ENCODE peak calls at places on chromosome 5, in four cellular contexts. Y is IMR-90, L is H1, W is mesendoderm. A is an unnamed sample.

GRCh38 chr5:132813599-132814440 is 718 bp downstream of the SOWAHA start:
- DNase-seq in Y (no peak), L (peak), W (peak), A (peak)

GRCh38 chr5:124744170-124744911 is 2.1 kb downstream of the ZNF608 start:
- DNase-seq in Y (peak), L (peak), W (peak), A (no peak)

GRCh38 chr5:112551437-112552018 is 132.5 kb upstream of the EPB41L4A start:
- DNase-seq in Y (peak), L (no peak), W (peak), A (no peak)

GRCh38 chr5:77993799-77994318 is 217.7 kb upstream of the TBCA start:
- DNase-seq in Y (no peak), L (no peak), W (no peak), A (no peak)

GRCh38 chr5:149133795-149134777 is 7.2 kb upstream of the ABLIM3 start:
- DNase-seq in Y (peak), L (no peak), W (no peak), A (no peak)

GRCh38 chr5:120304653-120305052 is 159.4 kb upstream of the PRR16 start:
- DNase-seq in Y (peak), L (no peak), W (no peak), A (no peak)

GRCh38 chr5:143557061-143557818 is 153.8 kb upstream of the NR3C1 start:
- DNase-seq in Y (peak), L (no peak), W (no peak), A (no peak)

GRCh38 chr5:57402348-57402747 is 80.3 kb downstream of the ACTBL2 start:
- DNase-seq in Y (no peak), L (no peak), W (no peak), A (no peak)

GRCh38 chr5:53114988-53115387 is 5.4 kb upstream of the MOCS2 start:
- DNase-seq in Y (peak), L (no peak), W (peak), A (no peak)

GRCh38 chr5:1826235-1826980 is 25.2 kb downstream of the NDUFS6 start:
- DNase-seq in Y (no peak), L (no peak), W (no peak), A (no peak)

GRCh38 chr5:153974131-153974812 is 64.4 kb downstream of the FAM114A2 start:
- DNase-seq in Y (peak), L (peak), W (peak), A (peak)

GRCh38 chr5:170473642-170474041 is 30.2 kb upstream of the KCNIP1 start:
- DNase-seq in Y (no peak), L (peak), W (no peak), A (peak)

GRCh38 chr5:113089653-113090335 is 113.2 kb downstream of the DCP2 start:
- DNase-seq in Y (peak), L (no peak), W (no peak), A (no peak)

GRCh38 chr5:168409601-168410458 is 76.4 kb upstream of the RARS1 start:
- DNase-seq in Y (peak), L (no peak), W (no peak), A (no peak)

GRCh38 chr5:90529939-90530677 is 724 bp upstream of the LYSMD3 start:
- DNase-seq in Y (peak), L (no peak), W (peak), A (peak)

GRCh38 chr5:149260761-149261160 is 10.9 kb upstream of the AFAP1L1 start:
- DNase-seq in Y (no peak), L (no peak), W (no peak), A (no peak)

GRCh38 chr5:30596495-30597064 is 596.9 kb upstream of the CDH6 start:
- DNase-seq in Y (no peak), L (no peak), W (peak), A (no peak)

GRCh38 chr5:179439181-179439990 is 94.1 kb upstream of the ADAMTS2 start:
- DNase-seq in Y (no peak), L (no peak), W (no peak), A (no peak)

GRCh38 chr5:375921-376871 is 54.7 kb downstream of the AHRR start:
- DNase-seq in Y (no peak), L (peak), W (no peak), A (peak)

GRCh38 chr5:168651654-168652053 is 72.5 kb upstream of the PANK3 start:
- DNase-seq in Y (peak), L (no peak), W (no peak), A (no peak)

GRCh38 chr5:126519637-126520592 is 75.1 kb downstream of the ALDH7A1 start:
- DNase-seq in Y (peak), L (peak), W (no peak), A (no peak)

GRCh38 chr5:113378960-113379541 is 55.7 kb downstream of the TSSK1B start:
- DNase-seq in Y (peak), L (peak), W (peak), A (peak)

GRCh38 chr5:132180134-132180745 is 47.4 kb downstream of the P4HA2 start:
- DNase-seq in Y (peak), L (no peak), W (peak), A (no peak)

GRCh38 chr5:12477556-12477955 is 573.3 kb upstream of the CTNND2 start:
- DNase-seq in Y (no peak), L (no peak), W (no peak), A (no peak)

GRCh38 chr5:143161893-143162520 is 241.5 kb downstream of the NR3C1 start:
- DNase-seq in Y (peak), L (no peak), W (no peak), A (no peak)

GRCh38 chr5:167730121-167730520 is 561.3 kb upstream of the WWC1 start:
- DNase-seq in Y (peak), L (no peak), W (peak), A (no peak)

GRCh38 chr5:68795190-68795589 is 298.6 kb upstream of the SLC30A5 start:
- DNase-seq in Y (no peak), L (no peak), W (no peak), A (no peak)

GRCh38 chr5:147784596-147784995 is 2.1 kb upstream of the JAKMIP2 start:
- DNase-seq in Y (no peak), L (no peak), W (no peak), A (no peak)

GRCh38 chr5:6726006-6726405 is 12.8 kb downstream of the TENT4A start:
- DNase-seq in Y (no peak), L (no peak), W (no peak), A (no peak)

GRCh38 chr5:127092690-127093089 is 19.4 kb upstream of the C5orf63 start:
- DNase-seq in Y (peak), L (no peak), W (peak), A (no peak)

GRCh38 chr5:153476767-153477166 is 13.7 kb upstream of the GRIA1 start:
- DNase-seq in Y (peak), L (no peak), W (peak), A (no peak)

GRCh38 chr5:125679522-125679921 is 743.7 kb upstream of the GRAMD2B start:
- DNase-seq in Y (peak), L (no peak), W (no peak), A (no peak)

GRCh38 chr5:124453221-124454032 is 293.0 kb downstream of the ZNF608 start:
- DNase-seq in Y (peak), L (no peak), W (no peak), A (no peak)

GRCh38 chr5:135332519-135333150 is 66.4 kb downstream of the MACROH2A1 start:
- DNase-seq in Y (peak), L (no peak), W (peak), A (no peak)

GRCh38 chr5:151150484-151151262 is 6.9 kb downstream of the ANXA6 start:
- DNase-seq in Y (peak), L (no peak), W (no peak), A (no peak)

GRCh38 chr5:43041131-43041668 is 1.1 kb upstream of the ANXA2R start:
- DNase-seq in Y (no peak), L (no peak), W (no peak), A (no peak)

GRCh38 chr5:111197523-111197922 is 26.7 kb upstream of the CAMK4 start:
- DNase-seq in Y (no peak), L (no peak), W (peak), A (no peak)

GRCh38 chr5:141003791-141004601 is 37.7 kb downstream of the PCDHAC2 start:
- DNase-seq in Y (no peak), L (peak), W (peak), A (peak)

GRCh38 chr5:35665066-35665465 is 47.4 kb downstream of the SPEF2 start:
- DNase-seq in Y (no peak), L (no peak), W (no peak), A (no peak)

GRCh38 chr5:35671516-35671915 is 53.9 kb downstream of the SPEF2 start:
- DNase-seq in Y (no peak), L (no peak), W (no peak), A (no peak)

GRCh38 chr5:35668794-35669193 is 51.1 kb downstream of the SPEF2 start:
- DNase-seq in Y (no peak), L (no peak), W (no peak), A (no peak)

GRCh38 chr5:35664584-35664983 is 46.9 kb downstream of the SPEF2 start:
- DNase-seq in Y (no peak), L (no peak), W (no peak), A (no peak)

DNA sequence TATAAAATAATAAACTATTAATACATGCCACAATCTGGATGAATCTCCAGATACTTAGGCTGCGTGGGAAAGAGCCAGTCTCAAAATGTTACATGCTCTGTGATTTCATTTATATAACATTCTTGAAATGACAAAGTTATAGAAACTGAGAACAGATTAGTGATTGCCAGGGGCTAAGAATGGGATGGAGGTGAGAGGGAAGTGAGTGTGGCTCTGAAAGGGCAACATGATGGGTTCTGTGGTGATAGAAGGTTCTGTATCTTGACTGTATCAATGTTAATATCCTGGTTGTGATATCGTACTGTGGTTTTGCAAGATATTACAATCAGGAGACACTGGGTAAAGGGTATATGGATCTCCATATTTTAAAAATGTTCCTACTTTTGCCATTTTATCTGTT is 50.7 kb downstream of the SPEF2 start:
- DNase-seq in Y (no peak), L (no peak), W (no peak), A (no peak)
- H3K56ac ChIP-seq in Y (no peak), L (no peak), W (no peak), A (no peak)

GRCh38 chr5:10367586-10367985 is 14.1 kb downstream of the MARCHF6 start:
- DNase-seq in Y (no peak), L (no peak), W (no peak), A (no peak)
- H3K56ac ChIP-seq in Y (no peak), L (no peak), W (no peak), A (no peak)

DNA sequence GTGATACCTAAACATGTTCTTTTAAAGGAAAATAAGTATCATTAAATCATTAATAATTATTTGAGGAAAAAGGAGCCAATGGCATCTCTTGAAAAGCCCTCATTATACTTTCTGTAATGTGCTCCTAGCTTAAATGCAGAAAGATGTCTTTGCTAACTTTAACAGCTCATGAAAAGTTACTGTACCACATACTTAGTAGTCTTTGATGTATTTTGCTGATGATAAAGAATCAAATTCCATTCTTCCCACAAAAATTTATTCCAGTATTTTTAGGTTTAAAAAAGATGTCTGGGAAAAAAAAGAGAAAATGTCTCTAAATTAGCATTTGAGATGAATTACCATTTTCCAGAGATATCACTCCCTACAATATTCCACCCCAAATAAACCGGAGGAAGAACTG is 112.5 kb downstream of the PPP2R2B start:
- DNase-seq in Y (no peak), L (no peak), W (no peak), A (no peak)
- H3K56ac ChIP-seq in Y (no peak), L (no peak), W (no peak), A (no peak)

GRCh38 chr5:81989204-81989603 is 17.4 kb downstream of the ATG10 start:
- DNase-seq in Y (no peak), L (no peak), W (no peak), A (no peak)
- H3K56ac ChIP-seq in Y (no peak), L (no peak), W (no peak), A (no peak)

GRCh38 chr5:160152901-160153300 is 33.7 kb upstream of the PWWP2A start:
- DNase-seq in Y (no peak), L (no peak), W (no peak), A (no peak)
- H3K56ac ChIP-seq in Y (no peak), L (no peak), W (no peak), A (no peak)

GRCh38 chr5:76527685-76528161 is 95.5 kb downstream of the F2RL2 start:
- DNase-seq in Y (peak), L (no peak), W (peak), A (no peak)
- H3K56ac ChIP-seq in Y (no peak), L (no peak), W (no peak), A (no peak)

GRCh38 chr5:34867660-34868059 is 28.7 kb downstream of the TTC23L start:
- DNase-seq in Y (no peak), L (no peak), W (no peak), A (no peak)
- H3K56ac ChIP-seq in Y (no peak), L (no peak), W (no peak), A (no peak)

DNA sequence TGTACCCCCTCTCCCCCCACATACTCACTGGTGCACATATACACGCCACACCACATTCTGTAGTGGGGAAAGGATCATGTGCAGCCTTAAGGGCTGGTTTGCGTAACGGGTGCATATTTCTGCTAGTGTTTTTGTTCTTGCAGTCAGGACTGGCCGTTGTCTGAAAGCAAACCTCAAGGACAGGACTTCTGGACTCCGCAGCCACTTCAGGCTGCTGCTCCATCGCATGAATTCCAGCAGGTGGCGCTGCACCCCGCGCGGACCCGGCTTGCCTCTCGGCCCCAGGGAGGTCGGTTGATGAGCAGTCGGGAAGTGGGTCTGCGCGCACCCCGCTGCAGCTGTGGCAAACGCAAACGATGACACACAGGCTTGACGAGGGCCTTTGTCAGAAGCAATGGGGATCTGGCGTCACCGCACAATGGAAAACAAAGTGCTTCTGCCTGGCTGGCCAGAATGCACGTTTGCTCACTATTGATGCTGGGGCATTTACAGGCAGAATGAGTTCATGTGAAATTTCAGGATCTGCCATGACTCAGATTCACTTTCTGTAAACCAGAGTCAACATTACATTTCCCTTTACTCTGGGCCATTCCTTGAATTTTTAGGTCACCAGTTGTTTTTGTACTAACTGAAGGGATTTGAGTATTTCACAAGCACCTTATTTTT is 36.3 kb upstream of the GLRX start:
- DNase-seq in Y (peak), L (peak), W (peak), A (peak)
- H3K56ac ChIP-seq in Y (peak), L (no peak), W (peak), A (no peak)

GRCh38 chr5:38755171-38755570 is 90.6 kb upstream of the OSMR start:
- DNase-seq in Y (peak), L (no peak), W (no peak), A (no peak)

GRCh38 chr5:38753776-38754175 is 92.0 kb upstream of the OSMR start:
- DNase-seq in Y (no peak), L (no peak), W (no peak), A (no peak)

GRCh38 chr5:38758774-38759423 is 86.9 kb upstream of the OSMR start:
- DNase-seq in Y (no peak), L (no peak), W (no peak), A (no peak)

GRCh38 chr5:38757451-38758245 is 88.2 kb upstream of the OSMR start:
- DNase-seq in Y (peak), L (no peak), W (no peak), A (no peak)

GRCh38 chr5:38756068-38756467 is 89.7 kb upstream of the OSMR start:
- DNase-seq in Y (peak), L (no peak), W (no peak), A (no peak)
- H3K56ac ChIP-seq in Y (no peak), L (no peak), W (no peak), A (no peak)

GRCh38 chr5:97839338-97840081 is 656.5 kb upstream of the RIOK2 start:
- DNase-seq in Y (peak), L (no peak), W (no peak), A (no peak)

GRCh38 chr5:97840643-97841042 is 657.6 kb upstream of the RIOK2 start:
- DNase-seq in Y (peak), L (no peak), W (no peak), A (no peak)

GRCh38 chr5:97842687-97843086 is 659.6 kb upstream of the RIOK2 start:
- DNase-seq in Y (no peak), L (no peak), W (no peak), A (no peak)

GRCh38 chr5:97846646-97847045 is 663.6 kb upstream of the RIOK2 start:
- DNase-seq in Y (no peak), L (no peak), W (no peak), A (no peak)

DNA sequence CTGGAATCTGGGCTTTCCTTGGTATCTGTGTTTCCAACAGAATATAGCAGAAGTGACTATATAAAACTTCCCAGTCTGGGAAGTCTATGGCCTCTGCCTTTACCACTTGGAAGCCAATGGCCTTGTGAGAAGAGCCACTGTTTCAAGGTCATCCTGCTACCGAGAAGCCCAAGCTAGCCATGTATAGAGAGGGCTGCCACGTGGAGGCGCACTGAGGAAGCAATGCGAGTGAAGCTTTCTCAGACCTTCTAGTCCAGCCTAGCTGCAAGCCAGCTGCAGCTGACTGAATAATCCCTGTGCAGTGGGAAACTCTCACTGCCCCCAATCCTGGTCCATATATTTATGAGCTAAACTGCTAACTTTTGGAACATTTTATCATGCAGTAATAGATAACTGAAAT is 661.8 kb upstream of the RIOK2 start:
- DNase-seq in Y (no peak), L (no peak), W (peak), A (peak)
- H3K56ac ChIP-seq in Y (no peak), L (no peak), W (no peak), A (no peak)

A was measured in H9.